ENCODE peak calls at places on chromosome 6, in eight cellular contexts. G, T, Y, V, N, M, W and S are unnamed samples.

GRCh38 chr6:125099211-125100017 is 54.2 kb upstream of the TPD52L1 start:
- DNase-seq in T (peak), N (no peak), G (peak), W (no peak), Y (peak), V (peak), M (no peak), S (peak)

GRCh38 chr6:133590196-133590595 is 298.7 kb upstream of the TCF21 start:
- DNase-seq in Y (no peak), M (no peak), N (no peak), V (no peak), W (no peak), T (no peak), G (no peak), S (no peak)

GRCh38 chr6:33672808-33673207 is 38.7 kb downstream of the UQCC2 start:
- DNase-seq in V (no peak), M (no peak), Y (peak), W (no peak), N (no peak), G (no peak), T (peak), S (no peak)

GRCh38 chr6:63804381-63804956 is 168.9 kb downstream of the PHF3 start:
- DNase-seq in N (no peak), M (no peak), G (no peak), T (peak), W (no peak), V (no peak), Y (peak), S (no peak)

GRCh38 chr6:111631930-111632460 is 26.3 kb upstream of the TRAF3IP2 start:
- DNase-seq in V (no peak), Y (no peak), W (peak), G (no peak), T (no peak), N (no peak), M (no peak), S (no peak)

GRCh38 chr6:84652356-84653026 is 111.9 kb downstream of the TBX18 start:
- DNase-seq in G (no peak), V (no peak), W (no peak), N (no peak), Y (peak), T (peak), M (no peak), S (no peak)

GRCh38 chr6:91678679-91679078 is 1091.8 kb upstream of the MAP3K7 start:
- DNase-seq in Y (no peak), W (no peak), G (no peak), N (no peak), V (no peak), T (no peak), M (no peak), S (no peak)

GRCh38 chr6:74574794-74575193 is 631.1 kb downstream of the COL12A1 start:
- DNase-seq in W (no peak), M (no peak), Y (peak), N (no peak), T (peak), V (no peak), G (no peak), S (no peak)

GRCh38 chr6:53938810-53939209 is 144.0 kb downstream of the LRRC1 start:
- DNase-seq in Y (peak), N (no peak), M (no peak), V (no peak), G (no peak), W (no peak), T (peak), S (no peak)

GRCh38 chr6:4010035-4010434 is 68.9 kb downstream of the FAM217A start:
- DNase-seq in T (no peak), W (no peak), V (no peak), N (no peak), M (no peak), Y (no peak), G (no peak), S (no peak)

GRCh38 chr6:143149771-143150170 is 89.1 kb downstream of the AIG1 start:
- DNase-seq in N (no peak), V (no peak), M (no peak), G (no peak), W (no peak), T (peak), Y (peak), S (no peak)

GRCh38 chr6:31874836-31875572 is 3.8 kb downstream of the SLC44A4 start:
- DNase-seq in W (no peak), T (no peak), G (no peak), Y (no peak), V (no peak), N (no peak), M (no peak), S (no peak)

GRCh38 chr6:17098007-17098406 is 3.8 kb upstream of the STMND1 start:
- DNase-seq in M (no peak), G (no peak), T (no peak), V (no peak), N (no peak), Y (no peak), W (no peak), S (no peak)

GRCh38 chr6:137853569-137854213 is 13.4 kb upstream of the TNFAIP3 start:
- DNase-seq in N (no peak), M (no peak), G (no peak), V (no peak), Y (no peak), W (no peak), T (peak), S (no peak)

GRCh38 chr6:107272246-107272645 is 156.9 kb upstream of the BEND3 start:
- DNase-seq in N (no peak), M (no peak), Y (no peak), W (no peak), T (no peak), V (no peak), G (no peak), S (no peak)

GRCh38 chr6:26224940-26225847 is 138.0 kb downstream of the HFE start:
- DNase-seq in G (no peak), M (no peak), W (no peak), N (no peak), T (peak), V (no peak), Y (peak), S (no peak)

GRCh38 chr6:11055127-11055627 is 11.1 kb upstream of the ELOVL2 start:
- DNase-seq in M (no peak), Y (no peak), T (peak), G (no peak), N (no peak), W (no peak), V (no peak), S (no peak)

GRCh38 chr6:13725570-13725969 is 13.9 kb upstream of the RANBP9 start:
- DNase-seq in Y (no peak), T (peak), W (no peak), G (peak), V (no peak), M (no peak), N (peak), S (peak)